ENCODE peak calls at places on chromosome 5, in seven cellular contexts. V is GM13977; P is mucosa of descending colon; J is small intestine; B is SW480; Z is CD8-positive, alpha-beta T cell; R is aorta. I is an unnamed sample.

GRCh38 chr5:107542831-107543231 is 127.9 kb downstream of the EFNA5 start:
- DNase-seq in P (peak), B (peak), Z (no peak), V (no peak), R (peak), J (peak), I (no peak)

GRCh38 chr5:116359575-116359974 is 215.0 kb downstream of the SEMA6A start:
- DNase-seq in R (no peak), B (no peak), Z (no peak), V (no peak), P (no peak), J (no peak), I (no peak)

GRCh38 chr5:43773032-43773830 is 170.3 kb downstream of the NNT start:
- DNase-seq in V (no peak), Z (no peak), P (no peak), J (no peak), R (no peak), B (peak), I (no peak)

GRCh38 chr5:96537386-96537785 is 104.3 kb upstream of the PCSK1 start:
- DNase-seq in J (peak), V (no peak), P (no peak), R (no peak), B (no peak), Z (no peak), I (no peak)

GRCh38 chr5:164377746-164378145 is 872.3 kb downstream of the MAT2B start:
- DNase-seq in V (no peak), Z (no peak), J (no peak), R (no peak), B (no peak), P (no peak), I (no peak)

GRCh38 chr5:93785475-93785874 is 44.1 kb upstream of the POU5F2 start:
- DNase-seq in J (no peak), R (no peak), P (no peak), V (no peak), Z (no peak), B (no peak), I (no peak)

GRCh38 chr5:142667808-142668207 is 18.1 kb downstream of the FGF1 start:
- DNase-seq in R (no peak), P (no peak), J (no peak), B (no peak), Z (no peak), V (no peak), I (no peak)

GRCh38 chr5:172771439-172772111 is 580 bp upstream of the DUSP1 start:
- DNase-seq in R (no peak), Z (no peak), B (peak), J (peak), V (peak), P (no peak), I (peak)

I was measured in NCI-H2227 treated with DMSO at 0.1 percent for 48 hours.